ENCODE peak calls at places on chromosome 20, in ten cellular contexts. M is kidney, B is hepatocyte, E is lung, O is HL-60, N is bronchial epithelial cell, T is breast epithelium, D is AG09309, A is H9, P is cardiac fibroblast. G is an unnamed sample.

GRCh38 chr20:48733296-48733790 is 94.5 kb downstream of the PREX1 start:
- DNase-seq in M (no peak), B (no peak), E (no peak), O (no peak), N (no peak), T (no peak), D (no peak), A (no peak), P (peak), G (no peak)

GRCh38 chr20:46810442-46811327 is 84.0 kb upstream of the EYA2 start:
- DNase-seq in M (no peak), B (no peak), E (no peak), O (no peak), N (no peak), T (no peak), D (no peak), A (no peak), P (no peak), G (no peak)

GRCh38 chr20:25233016-25233772 is 14.7 kb upstream of the PYGB start:
- DNase-seq in M (peak), B (peak), E (peak), O (no peak), N (peak), T (peak), D (no peak), A (no peak), P (peak), G (no peak)

GRCh38 chr20:707711-708110 is 32.1 kb upstream of the SCRT2 start:
- DNase-seq in M (peak), B (no peak), E (no peak), O (no peak), N (no peak), T (no peak), D (no peak), A (peak), P (no peak), G (no peak)

GRCh38 chr20:34256629-34257124 is 15.5 kb downstream of the ASIP start:
- DNase-seq in M (no peak), B (no peak), E (no peak), O (no peak), N (no peak), T (no peak), D (no peak), A (no peak), P (no peak), G (no peak)

GRCh38 chr20:3763691-3764601 is 3.6 kb downstream of the ADISSP start:
- DNase-seq in M (peak), B (no peak), E (no peak), O (no peak), N (no peak), T (no peak), D (no peak), A (no peak), P (no peak), G (no peak)

GRCh38 chr20:62508641-62509051 is 32.9 kb upstream of the GATA5 start:
- DNase-seq in M (no peak), B (no peak), E (no peak), O (no peak), N (no peak), T (no peak), D (no peak), A (no peak), P (no peak), G (no peak)

GRCh38 chr20:6094565-6094964 is 28.3 kb downstream of the FERMT1 start:
- DNase-seq in M (no peak), B (no peak), E (no peak), O (no peak), N (no peak), T (no peak), D (no peak), A (no peak), P (no peak), G (no peak)

GRCh38 chr20:44737116-44737515 is 8.5 kb upstream of the KCNK15 start:
- DNase-seq in M (no peak), B (no peak), E (no peak), O (no peak), N (no peak), T (no peak), D (no peak), A (no peak), P (no peak), G (no peak)

GRCh38 chr20:44728835-44729342 is 13.7 kb downstream of the CCN5 start:
- DNase-seq in M (peak), B (peak), E (peak), O (peak), N (peak), T (peak), D (peak), A (peak), P (peak), G (no peak)

GRCh38 chr20:7924692-7925091 is 15.6 kb downstream of the HAO1 start:
- DNase-seq in M (no peak), B (peak), E (no peak), O (peak), N (peak), T (no peak), D (peak), A (no peak), P (peak), G (no peak)

GRCh38 chr20:23340524-23340923 is 10.1 kb upstream of the NXT1 start:
- DNase-seq in M (peak), B (peak), E (peak), O (no peak), N (peak), T (peak), D (peak), A (peak), P (peak), G (peak)

GRCh38 chr20:45823949-45824835 is 2.9 kb downstream of the TNNC2 start:
- DNase-seq in M (peak), B (peak), E (no peak), O (peak), N (peak), T (no peak), D (no peak), A (peak), P (peak), G (no peak)

GRCh38 chr20:25177890-25178321 is 17.6 kb upstream of the ENTPD6 start:
- DNase-seq in M (no peak), B (no peak), E (peak), O (no peak), N (peak), T (no peak), D (no peak), A (no peak), P (peak), G (no peak)

GRCh38 chr20:62702886-62703852 is 5.5 kb upstream of the NTSR1 start:
- DNase-seq in M (no peak), B (peak), E (no peak), O (no peak), N (peak), T (no peak), D (peak), A (no peak), P (peak), G (no peak)

GRCh38 chr20:43220612-43221011 is 30.9 kb upstream of the PTPRT start:
- DNase-seq in M (no peak), B (no peak), E (no peak), O (no peak), N (peak), T (no peak), D (no peak), A (no peak), P (peak), G (no peak)

GRCh38 chr20:33664085-33664761 is 2.1 kb downstream of the C20orf144 start:
- DNase-seq in M (peak), B (no peak), E (no peak), O (no peak), N (no peak), T (no peak), D (no peak), A (no peak), P (no peak), G (no peak)

GRCh38 chr20:32753731-32754130 is 8.5 kb upstream of the DNMT3B start:
- DNase-seq in M (no peak), B (no peak), E (no peak), O (no peak), N (no peak), T (no peak), D (no peak), A (no peak), P (no peak), G (no peak)

GRCh38 chr20:53751394-53752368 is 158.0 kb upstream of the ZNF217 start:
- DNase-seq in M (no peak), B (no peak), E (no peak), O (peak), N (peak), T (no peak), D (no peak), A (no peak), P (no peak), G (no peak)

GRCh38 chr20:51712501-51713212 is 55.5 kb downstream of the ATP9A start:
- DNase-seq in M (peak), B (peak), E (no peak), O (no peak), N (peak), T (no peak), D (no peak), A (peak), P (peak), G (no peak)

GRCh38 chr20:25859649-25860530 is 163.2 kb upstream of the ZNF337 start:
- DNase-seq in M (peak), B (peak), E (peak), O (peak), N (peak), T (no peak), D (no peak), A (peak), P (peak), G (peak)

GRCh38 chr20:3749689-3750639 is 17.5 kb downstream of the HSPA12B start:
- DNase-seq in M (no peak), B (peak), E (no peak), O (no peak), N (no peak), T (no peak), D (no peak), A (peak), P (no peak), G (peak)

GRCh38 chr20:17843246-17844132 is 125.1 kb downstream of the SNX5 start:
- DNase-seq in M (peak), B (no peak), E (no peak), O (no peak), N (peak), T (no peak), D (peak), A (no peak), P (peak), G (no peak)

GRCh38 chr20:63291811-63292210 is 1.2 kb upstream of the COL20A1 start:
- DNase-seq in M (no peak), B (no peak), E (no peak), O (no peak), N (no peak), T (no peak), D (no peak), A (no peak), P (no peak), G (no peak)

GRCh38 chr20:481167-481566 is 18.8 kb upstream of the TBC1D20 start:
- DNase-seq in M (no peak), B (no peak), E (no peak), O (no peak), N (no peak), T (no peak), D (no peak), A (no peak), P (no peak), G (no peak)

GRCh38 chr20:9128586-9128985 is 59.7 kb downstream of the PLCB4 start:
- DNase-seq in M (no peak), B (no peak), E (no peak), O (no peak), N (no peak), T (no peak), D (no peak), A (no peak), P (no peak), G (no peak)

GRCh38 chr20:4552075-4552474 is 169.6 kb upstream of the PRND start:
- DNase-seq in M (no peak), B (no peak), E (no peak), O (no peak), N (no peak), T (no peak), D (no peak), A (no peak), P (no peak), G (no peak)

GRCh38 chr20:11687546-11688292 is 230.0 kb upstream of the BTBD3 start:
- DNase-seq in M (no peak), B (peak), E (no peak), O (no peak), N (no peak), T (no peak), D (no peak), A (no peak), P (no peak), G (no peak)

GRCh38 chr20:34452281-34452982 is 63.8 kb upstream of the DYNLRB1 start:
- DNase-seq in M (no peak), B (no peak), E (no peak), O (no peak), N (no peak), T (no peak), D (peak), A (no peak), P (no peak), G (no peak)

GRCh38 chr20:2521369-2522305 is 12.9 kb upstream of the ZNF343 start:
- DNase-seq in M (no peak), B (peak), E (no peak), O (no peak), N (peak), T (no peak), D (no peak), A (peak), P (peak), G (peak)

GRCh38 chr20:2528671-2529070 is 7.7 kb upstream of the TMC2 start:
- DNase-seq in M (no peak), B (no peak), E (no peak), O (no peak), N (no peak), T (no peak), D (no peak), A (no peak), P (no peak), G (no peak)

GRCh38 chr20:2523919-2524434 is 12.4 kb upstream of the TMC2 start:
- DNase-seq in M (no peak), B (no peak), E (no peak), O (no peak), N (no peak), T (no peak), D (no peak), A (no peak), P (no peak), G (no peak)

GRCh38 chr20:2527762-2528161 is 8.6 kb upstream of the TMC2 start:
- DNase-seq in M (no peak), B (no peak), E (no peak), O (no peak), N (no peak), T (no peak), D (no peak), A (no peak), P (no peak), G (no peak)

GRCh38 chr20:2524435-2525272 is 11.7 kb upstream of the TMC2 start:
- DNase-seq in M (peak), B (peak), E (peak), O (peak), N (peak), T (peak), D (no peak), A (peak), P (peak), G (peak)
- TF ChIP-seq CTCF in M (peak), B (peak), E (peak), O (peak), N (peak), T (peak), D (peak), A (peak), P (peak), G (peak)

DNA sequence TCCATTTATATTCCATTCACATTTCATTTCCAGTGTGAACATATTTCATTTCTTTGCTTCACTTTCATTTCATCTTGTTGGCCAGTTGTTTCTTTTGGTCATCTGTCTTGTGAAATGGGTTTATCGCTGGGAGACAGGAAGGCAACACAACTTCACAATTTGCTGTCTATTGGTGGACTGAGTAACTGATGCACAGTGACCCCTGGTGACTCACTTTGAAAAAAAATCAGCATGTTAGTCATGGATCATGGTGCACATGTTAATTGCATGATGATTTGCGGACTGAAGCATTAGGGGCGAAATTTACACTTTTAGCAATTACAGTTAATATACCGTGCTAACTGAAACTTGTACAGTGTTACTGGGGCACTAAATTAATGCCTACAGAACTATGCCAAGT is 37.1 kb downstream of the SLC24A3 start:
- DNase-seq in M (no peak), B (no peak), E (peak), O (peak), N (peak), T (no peak), D (no peak), A (no peak), P (peak), G (no peak)
- TF ChIP-seq CTCF in M (no peak), B (peak), E (no peak), O (no peak), N (no peak), T (no peak), D (no peak), A (peak), P (no peak), G (no peak)

GRCh38 chr20:58650181-58650775 is 805 bp upstream of the STX16 start:
- DNase-seq in M (no peak), B (peak), E (no peak), O (no peak), N (no peak), T (no peak), D (no peak), A (peak), P (no peak), G (no peak)
- TF ChIP-seq CTCF in M (peak), B (no peak), E (no peak), O (no peak), N (no peak), T (no peak), D (no peak), A (no peak), P (no peak), G (no peak)

DNA sequence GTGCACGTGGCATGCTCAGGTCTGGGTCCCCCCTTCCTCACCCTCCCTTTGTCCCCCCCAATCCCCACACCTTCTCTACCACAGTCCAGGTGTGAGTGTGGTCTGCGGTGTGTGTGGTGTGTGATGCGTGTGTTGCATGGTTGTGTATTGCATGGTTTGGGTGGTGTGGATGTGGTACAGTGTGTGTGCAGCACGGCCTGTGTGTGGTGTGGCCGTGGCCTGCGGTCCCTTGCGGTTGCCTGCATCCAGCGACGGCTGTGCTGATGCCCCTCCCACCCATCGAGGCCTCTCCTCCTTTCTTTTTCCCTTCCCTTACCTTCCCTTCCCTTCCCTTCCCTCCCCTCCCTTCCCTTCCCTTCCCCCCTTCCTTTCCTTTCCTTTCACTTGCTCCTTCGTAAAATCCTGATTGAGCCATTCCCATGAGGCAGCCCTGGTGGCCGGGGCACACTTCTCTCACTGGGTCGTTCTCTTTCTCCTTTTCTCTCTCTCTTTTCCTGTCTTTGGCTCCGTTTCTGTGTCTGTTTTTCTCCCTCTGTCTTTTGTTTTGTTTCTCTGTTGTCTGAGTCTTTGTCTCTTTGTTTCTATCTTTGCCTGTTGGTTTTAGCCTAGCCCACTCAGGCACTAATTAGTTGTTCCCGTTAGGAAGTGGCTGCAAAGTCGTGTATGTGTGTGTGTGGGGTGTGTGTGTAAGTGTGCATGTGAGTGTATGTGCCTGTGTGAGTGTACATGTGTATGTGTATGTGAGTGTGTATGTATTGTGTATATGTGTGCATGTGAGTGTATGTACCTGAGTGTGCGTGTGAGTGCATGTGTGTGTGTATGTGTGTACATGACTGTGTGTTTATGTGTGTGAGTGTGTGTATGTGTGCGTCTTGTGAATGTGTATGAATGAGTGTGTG is 65.7 kb downstream of the SRC start:
- DNase-seq in M (no peak), B (no peak), E (no peak), O (peak), N (no peak), T (no peak), D (no peak), A (no peak), P (no peak), G (no peak)
- TF ChIP-seq CTCF in M (no peak), B (no peak), E (no peak), O (no peak), N (no peak), T (no peak), D (peak), A (no peak), P (peak), G (no peak)

GRCh38 chr20:57493091-57493615 is 31.8 kb downstream of the CTCFL start:
- DNase-seq in M (no peak), B (no peak), E (no peak), O (no peak), N (no peak), T (no peak), D (no peak), A (no peak), P (no peak), G (no peak)

GRCh38 chr20:57496592-57496991 is 28.3 kb downstream of the CTCFL start:
- DNase-seq in M (no peak), B (no peak), E (no peak), O (no peak), N (no peak), T (no peak), D (no peak), A (no peak), P (no peak), G (no peak)

GRCh38 chr20:57498425-57499400 is 26.2 kb downstream of the CTCFL start:
- DNase-seq in M (no peak), B (peak), E (no peak), O (no peak), N (peak), T (no peak), D (no peak), A (peak), P (peak), G (no peak)

GRCh38 chr20:57499676-57500075 is 25.3 kb downstream of the CTCFL start:
- DNase-seq in M (no peak), B (no peak), E (no peak), O (no peak), N (peak), T (no peak), D (no peak), A (no peak), P (no peak), G (no peak)

DNA sequence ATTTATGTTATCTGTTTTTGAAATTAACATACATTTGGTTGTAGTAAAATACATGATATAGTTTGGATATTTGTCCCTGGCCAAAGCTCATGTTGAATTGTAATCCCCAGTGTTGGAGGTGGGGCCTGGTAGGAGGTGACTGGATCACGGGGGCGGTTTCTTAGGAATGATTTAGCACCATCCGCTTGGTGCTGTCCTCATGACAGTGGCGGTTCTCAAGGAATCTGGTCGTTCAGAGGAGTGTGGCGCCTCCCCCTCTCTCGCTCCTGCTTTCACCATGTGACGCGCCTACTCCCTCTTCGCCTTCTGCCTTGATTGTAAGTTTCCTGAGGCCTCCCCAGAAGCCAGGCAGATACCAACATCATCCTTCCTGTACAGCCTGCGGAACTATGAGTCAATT is 29.0 kb downstream of the CTCFL start:
- DNase-seq in M (no peak), B (no peak), E (no peak), O (no peak), N (no peak), T (no peak), D (no peak), A (no peak), P (no peak), G (no peak)
- TF ChIP-seq CTCF in M (no peak), B (no peak), E (no peak), O (no peak), N (no peak), T (no peak), D (no peak), A (no peak), P (no peak), G (no peak)

G was measured in neural crest cell.